ENCODE peak calls at places on chromosomes 5 and 9, in nine cellular contexts. Z is BJ; A is WERI-Rb-1; P is CD4-positive, alpha-beta T cell; I is psoas muscle; U is fibroblast of pulmonary artery; X is upper lobe of right lung; T is lower lobe of right lung; R is tibial artery. E is an unnamed sample.
A peak's percentile ranks its signal among the peaks of the same experiment; 100 is the strongest.

GRCh38 chr5:13214182-13214581 is 730.3 kb downstream of the DNAH5 start:
- DNase-seq in R (no peak), Z (no peak), P (no peak), T (no peak), A (no peak), I (no peak), U (no peak), X (no peak), E (no peak)

GRCh38 chr5:11684607-11685006 is 219.6 kb downstream of the CTNND2 start:
- DNase-seq in I (no peak), Z (no peak), R (no peak), U (no peak), A (no peak), T (no peak), X (no peak), P (no peak), E (no peak)

GRCh38 chr5:21709766-21710165 is 1143.4 kb downstream of the CDH12 start:
- DNase-seq in Z (no peak), R (no peak), T (no peak), U (no peak), X (no peak), P (no peak), A (no peak), I (no peak), E (no peak)

GRCh38 chr5:146296245-146296644 is 42.4 kb upstream of the POU4F3 start:
- DNase-seq in T (no peak), R (no peak), P (no peak), Z (no peak), I (no peak), X (no peak), A (no peak), U (no peak), E (no peak)

GRCh38 chr9:121182437-121182836 is 19.2 kb downstream of the RAB14 start:
- DNase-seq in T (no peak), A (no peak), P (no peak), Z (no peak), I (no peak), U (no peak), R (no peak), X (no peak), E (no peak)

GRCh38 chr9:107712390-107712789 is 222.8 kb upstream of the KLF4 start:
- DNase-seq in U (peak; percentile 59), R (no peak), I (no peak), T (no peak), A (no peak), X (no peak), P (no peak), Z (no peak), E (peak; percentile 32)

GRCh38 chr5:175887463-175887862 is 16.1 kb downstream of the CPLX2 start:
- DNase-seq in A (no peak), T (no peak), I (no peak), U (no peak), X (no peak), P (no peak), Z (no peak), R (no peak), E (no peak)

GRCh38 chr9:125103770-125104169 is 39.6 kb downstream of the SCAI start:
- DNase-seq in A (no peak), P (no peak), T (no peak), U (no peak), I (no peak), R (no peak), Z (no peak), X (no peak), E (no peak)

GRCh38 chr5:83914662-83915418 is 194.2 kb upstream of the HAPLN1 start:
- DNase-seq in A (no peak), Z (no peak), P (no peak), X (no peak), U (peak; percentile 62), T (no peak), I (no peak), R (no peak), E (no peak)

GRCh38 chr9:118459832-118460425 is 755.7 kb downstream of the TLR4 start:
- DNase-seq in A (peak; percentile 23), P (no peak), I (no peak), X (no peak), R (no peak), T (no peak), Z (no peak), U (no peak), E (no peak)

GRCh38 chr9:78612089-78612488 is 315.2 kb downstream of the PSAT1 start:
- DNase-seq in X (no peak), I (no peak), Z (peak; percentile 37), P (no peak), R (no peak), T (no peak), A (no peak), U (no peak), E (no peak)

GRCh38 chr9:79939819-79940218 is 368.1 kb downstream of the TLE4 start:
- DNase-seq in U (no peak), P (no peak), T (no peak), I (no peak), R (no peak), A (no peak), Z (no peak), X (no peak), E (no peak)

GRCh38 chr5:176743828-176744583 is 66.4 kb upstream of the UNC5A start:
- DNase-seq in X (peak; percentile 59), T (no peak), A (no peak), U (no peak), Z (no peak), I (no peak), R (no peak), P (no peak), E (no peak)

GRCh38 chr5:69225859-69226258 is 8.8 kb upstream of the CDK7 start:
- DNase-seq in P (no peak), R (no peak), X (no peak), U (no peak), Z (no peak), A (no peak), T (no peak), I (no peak), E (no peak)

GRCh38 chr5:90185897-90186468 is 223.6 kb downstream of the CETN3 start:
- DNase-seq in T (no peak), X (no peak), U (no peak), Z (no peak), P (no peak), A (no peak), R (no peak), I (no peak), E (no peak)

GRCh38 chr9:26723486-26723885 is 169.1 kb downstream of the CAAP1 start:
- DNase-seq in P (no peak), I (peak; percentile 24), X (no peak), Z (no peak), A (peak; percentile 34), R (no peak), U (peak; percentile 28), T (no peak), E (peak; percentile 12)

GRCh38 chr9:91187965-91188344 is 173.8 kb downstream of the AUH start:
- DNase-seq in X (no peak), R (no peak), U (peak; percentile 87), I (no peak), A (no peak), P (no peak), T (no peak), Z (peak; percentile 47), E (no peak)

DNA sequence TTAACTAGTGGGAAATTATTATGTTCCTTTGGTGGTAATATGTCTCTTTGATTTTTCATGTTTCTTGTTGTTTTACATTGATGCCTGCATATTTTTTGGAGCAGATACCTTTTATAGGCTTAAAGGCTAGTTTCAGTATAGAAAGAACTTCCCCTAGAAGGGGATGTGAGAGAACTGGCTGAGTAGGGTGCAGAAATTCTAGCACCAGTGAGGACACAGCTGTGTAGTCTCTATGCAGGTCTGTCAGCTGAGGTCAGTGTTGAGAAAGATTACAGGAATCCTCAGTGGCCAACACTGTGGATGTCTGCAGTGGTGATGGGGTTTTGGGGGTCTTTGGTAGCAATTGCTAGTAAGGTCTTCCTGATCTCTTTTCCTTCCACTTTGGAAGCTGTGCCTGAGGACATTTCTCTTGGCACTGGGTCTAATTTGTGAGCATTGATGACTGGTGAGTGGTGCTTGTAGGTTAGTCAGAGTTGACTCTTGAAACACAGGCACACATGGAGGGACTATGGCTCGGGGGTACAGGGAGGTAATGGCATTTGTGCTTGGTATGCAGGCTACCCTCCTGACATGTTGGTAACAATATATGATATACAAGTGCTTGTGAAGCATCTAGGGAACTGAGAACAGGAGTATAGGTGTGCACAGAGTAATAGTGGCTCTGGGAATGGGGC is 221.4 kb downstream of the SPATA31D1 start:
- DNase-seq in A (no peak), T (no peak), I (no peak), Z (no peak), U (no peak), X (no peak), R (no peak), P (no peak), E (no peak)
- TF ChIP-seq CTCF in A (no peak), T (no peak), I (no peak), Z (no peak), U (no peak), X (no peak), R (no peak), P (no peak), E (no peak)

DNA sequence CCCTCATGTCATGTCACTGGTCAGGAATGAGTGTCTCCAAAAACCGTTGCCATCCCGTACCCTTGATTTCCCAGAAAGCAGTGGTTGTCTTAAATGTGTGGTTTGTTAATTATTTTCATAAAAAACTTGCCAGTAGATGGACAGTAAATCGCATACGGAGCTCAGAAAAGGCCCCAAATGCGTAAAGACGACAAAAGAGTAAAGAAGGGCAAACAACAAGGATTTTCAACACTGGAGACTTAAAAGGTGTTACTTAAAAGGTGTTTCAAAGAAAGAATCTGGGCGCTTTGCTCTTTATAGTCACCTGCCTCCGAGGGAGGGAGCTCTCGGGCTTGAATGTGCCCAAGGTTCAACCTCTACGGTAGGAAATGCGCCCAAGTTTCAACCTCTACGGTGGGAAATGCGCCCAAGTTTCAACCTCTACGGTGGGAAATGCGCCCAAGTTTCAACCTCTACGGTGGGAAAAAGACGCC is 727 bp downstream of the KIF27 start:
- DNase-seq in A (no peak), I (no peak), R (no peak), T (no peak), X (no peak), U (peak; percentile 50), Z (no peak), P (no peak), E (peak; percentile 54)
- TF ChIP-seq CTCF in A (peak; percentile 47), I (no peak), R (no peak), T (peak; percentile 25), X (no peak), U (peak; percentile 52), Z (peak; percentile 47), P (no peak), E (no peak)

DNA sequence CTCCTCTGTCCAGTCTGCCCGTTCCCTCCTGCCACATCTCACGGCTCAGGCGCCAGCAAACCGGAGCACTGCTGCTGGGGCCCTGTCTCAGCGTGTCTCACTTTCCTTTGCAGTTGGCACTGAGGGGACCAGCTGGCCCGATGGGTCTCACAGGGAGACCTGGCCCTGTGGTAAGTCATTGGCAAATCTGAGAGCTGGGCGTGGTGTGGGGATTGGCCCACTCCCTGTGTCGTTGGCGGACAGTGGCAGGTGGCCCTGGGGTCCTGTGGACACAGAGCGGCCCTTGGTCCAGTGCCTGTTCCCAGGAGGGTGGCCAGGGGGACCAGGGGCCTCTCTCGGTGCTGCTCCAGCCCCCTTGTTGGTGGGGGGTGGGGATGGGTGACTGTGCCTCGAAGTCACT is 110.9 kb downstream of the COL5A1 start:
- DNase-seq in Z (no peak), P (no peak), X (no peak), U (no peak), I (no peak), A (no peak), R (no peak), T (no peak), E (no peak)
- TF ChIP-seq CTCF in Z (no peak), P (no peak), X (no peak), U (no peak), I (no peak), A (no peak), R (no peak), T (no peak), E (no peak)

GRCh38 chr9:133715866-133716563 is 22.1 kb downstream of the SARDH start:
- DNase-seq in U (peak; percentile 54), A (peak; percentile 73), T (no peak), X (peak; percentile 64), R (no peak), Z (no peak), P (peak; percentile 54), I (no peak), E (no peak)
- TF ChIP-seq CTCF in U (peak; percentile 55), A (peak; percentile 82), T (peak; percentile 36), X (peak; percentile 34), R (no peak), Z (peak; percentile 46), P (peak; percentile 69), I (peak; percentile 20), E (peak; percentile 28)